ENCODE peak calls at places on chromosome 9, in eight cellular contexts. I is cardiac fibroblast, Q is HT1080, G is T-cell, S is GM20000, J is fibroblast of lung, O is NCI-H1092 treated with DMSO at 0.1 percent for 48 hours, W is lung. E is an unnamed sample.

GRCh38 chr9:128845186-128845931 is 15.8 kb upstream of the SPOUT1 start:
- DNase-seq in I (no peak), Q (no peak), G (no peak), S (peak), J (no peak), O (no peak), W (no peak), E (no peak)

GRCh38 chr9:99430301-99430700 is 208.2 kb downstream of the SEC61B start:
- DNase-seq in I (peak), Q (peak), G (no peak), S (no peak), J (peak), O (no peak), W (no peak), E (no peak)

GRCh38 chr9:132577119-132577518 is 5.3 kb upstream of the BARHL1 start:
- DNase-seq in I (no peak), Q (no peak), G (no peak), S (no peak), J (no peak), O (no peak), W (no peak), E (no peak)

GRCh38 chr9:130258999-130259398 is 6.6 kb upstream of the HMCN2 start:
- DNase-seq in I (no peak), Q (no peak), G (no peak), S (no peak), J (no peak), O (no peak), W (no peak), E (no peak)

GRCh38 chr9:126864771-126865170 is 4.3 kb downstream of the ZBTB34 start:
- DNase-seq in I (no peak), Q (no peak), G (no peak), S (no peak), J (no peak), O (no peak), W (no peak), E (no peak)

GRCh38 chr9:95389373-95389772 is 71.9 kb upstream of the FANCC start:
- DNase-seq in I (no peak), Q (no peak), G (no peak), S (no peak), J (no peak), O (no peak), W (no peak), E (no peak)

GRCh38 chr9:2489838-2490314 is 131.7 kb upstream of the VLDLR start:
- DNase-seq in I (peak), Q (peak), G (no peak), S (peak), J (peak), O (no peak), W (no peak), E (no peak)

GRCh38 chr9:37220971-37221370 is 100.6 kb downstream of the ZCCHC7 start:
- DNase-seq in I (peak), Q (no peak), G (no peak), S (no peak), J (peak), O (no peak), W (no peak), E (no peak)

GRCh38 chr9:131728961-131729360 is 10.9 kb downstream of the RAPGEF1 start:
- DNase-seq in I (no peak), Q (no peak), G (peak), S (no peak), J (no peak), O (no peak), W (no peak), E (no peak)

GRCh38 chr9:31542384-31543055 is 841.9 kb upstream of the ACO1 start:
- DNase-seq in I (peak), Q (peak), G (no peak), S (peak), J (peak), O (peak), W (no peak), E (peak)

GRCh38 chr9:22307013-22307711 is 139.5 kb upstream of the DMRTA1 start:
- DNase-seq in I (peak), Q (peak), G (no peak), S (peak), J (peak), O (peak), W (no peak), E (peak)

GRCh38 chr9:73845954-73846690 is 651.0 kb upstream of the RORB start:
- DNase-seq in I (no peak), Q (no peak), G (no peak), S (no peak), J (no peak), O (peak), W (no peak), E (no peak)

GRCh38 chr9:103755986-103756385 is 338.1 kb upstream of the SMC2 start:
- DNase-seq in I (peak), Q (no peak), G (no peak), S (no peak), J (no peak), O (no peak), W (no peak), E (no peak)

GRCh38 chr9:105608685-105609598 is 51.0 kb downstream of the FKTN start:
- DNase-seq in I (peak), Q (peak), G (no peak), S (peak), J (peak), O (peak), W (no peak), E (peak)

GRCh38 chr9:113772121-113772885 is 103.8 kb upstream of the ZNF618 start:
- DNase-seq in I (peak), Q (no peak), G (no peak), S (no peak), J (peak), O (no peak), W (peak), E (no peak)

GRCh38 chr9:110479481-110479880 is 100.1 kb downstream of the SVEP1 start:
- DNase-seq in I (no peak), Q (no peak), G (no peak), S (no peak), J (no peak), O (no peak), W (no peak), E (no peak)

GRCh38 chr9:132802121-132802795 is 75.8 kb downstream of the AK8 start:
- DNase-seq in I (no peak), Q (no peak), G (no peak), S (no peak), J (no peak), O (no peak), W (no peak), E (no peak)

GRCh38 chr9:89022902-89023301 is 31.6 kb downstream of the S1PR3 start:
- DNase-seq in I (peak), Q (no peak), G (no peak), S (no peak), J (peak), O (no peak), W (peak), E (no peak)

GRCh38 chr9:133619791-133620190 is 10.6 kb upstream of the FAM163B start:
- DNase-seq in I (no peak), Q (no peak), G (peak), S (no peak), J (no peak), O (no peak), W (no peak), E (no peak)

GRCh38 chr9:111691686-111692329 is 30.4 kb downstream of the GNG10 start:
- DNase-seq in I (peak), Q (peak), G (no peak), S (peak), J (peak), O (peak), W (no peak), E (no peak)

GRCh38 chr9:70220216-70220615 is 38.6 kb upstream of the SMC5 start:
- DNase-seq in I (no peak), Q (no peak), G (no peak), S (no peak), J (no peak), O (no peak), W (no peak), E (no peak)

GRCh38 chr9:136833381-136834142 is 8.7 kb upstream of the AJM1 start:
- DNase-seq in I (no peak), Q (no peak), G (no peak), S (no peak), J (no peak), O (no peak), W (no peak), E (no peak)

GRCh38 chr9:122348288-122348777 is 22.5 kb upstream of the PTGS1 start:
- DNase-seq in I (no peak), Q (no peak), G (no peak), S (no peak), J (no peak), O (no peak), W (no peak), E (no peak)

GRCh38 chr9:80615964-80616363 is 1044.2 kb downstream of the TLE4 start:
- DNase-seq in I (peak), Q (no peak), G (no peak), S (no peak), J (peak), O (no peak), W (no peak), E (no peak)

GRCh38 chr9:133604214-133604613 is 5.0 kb downstream of the FAM163B start:
- DNase-seq in I (peak), Q (no peak), G (no peak), S (no peak), J (no peak), O (no peak), W (no peak), E (no peak)

GRCh38 chr9:133523096-133523495 is 1.7 kb downstream of the MYMK start:
- DNase-seq in I (no peak), Q (no peak), G (no peak), S (no peak), J (no peak), O (no peak), W (no peak), E (no peak)

GRCh38 chr9:70987986-70988385 is 133.4 kb downstream of the TRPM3 start:
- DNase-seq in I (peak), Q (no peak), G (no peak), S (no peak), J (peak), O (no peak), W (no peak), E (no peak)

GRCh38 chr9:129176786-129177442 is 1.1 kb downstream of the IER5L start:
- DNase-seq in I (peak), Q (no peak), G (no peak), S (peak), J (peak), O (peak), W (peak), E (no peak)

GRCh38 chr9:16830806-16831205 is 39.7 kb downstream of the BNC2 start:
- DNase-seq in I (no peak), Q (no peak), G (no peak), S (no peak), J (no peak), O (no peak), W (no peak), E (no peak)

E was measured in kidney epithelial cell.